ENCODE peak calls at places on chromosomes 3 and 15, in nine cellular contexts. O is HCT116; J is cardiac fibroblast; Q is thyroid gland; C is left ventricle myocardium inferior; B is effector memory CD4-positive, alpha-beta T cell; W is foreskin fibroblast; Z is CD8-positive, alpha-beta memory T cell; E is astrocyte of the cerebellum. K is an unnamed sample.

GRCh38 chr15:98035577-98036010 is 75.1 kb downstream of the ARRDC4 start:
- DNase-seq in O (no peak), J (no peak), Q (no peak), C (no peak), B (no peak), W (no peak), Z (no peak), E (no peak), K (no peak)

GRCh38 chr3:13080591-13080990 is 7.4 kb upstream of the IQSEC1 start:
- DNase-seq in O (no peak), J (peak; percentile 67), Q (no peak), C (peak; percentile 79), B (no peak), W (no peak), Z (no peak), E (no peak), K (no peak)

GRCh38 chr3:42080452-42080872 is 10.7 kb upstream of the TRAK1 start:
- DNase-seq in O (peak; percentile 64), J (peak; percentile 79), Q (peak; percentile 49), C (no peak), B (peak; percentile 28), W (peak; percentile 65), Z (no peak), E (no peak), K (no peak)

GRCh38 chr3:128274837-128275236 is 121.6 kb downstream of the EEFSEC start:
- DNase-seq in O (no peak), J (peak; percentile 95), Q (no peak), C (no peak), B (no peak), W (peak; percentile 64), Z (no peak), E (peak; percentile 94), K (no peak)

GRCh38 chr15:63050737-63051700 is 8.5 kb downstream of the TPM1 start:
- DNase-seq in O (no peak), J (peak; percentile 76), Q (no peak), C (no peak), B (no peak), W (no peak), Z (no peak), E (no peak), K (no peak)

GRCh38 chr3:37779289-37780152 is 82.2 kb upstream of the CTDSPL start:
- DNase-seq in O (peak; percentile 69), J (peak; percentile 89), Q (peak; percentile 29), C (no peak), B (no peak), W (peak; percentile 65), Z (no peak), E (peak; percentile 79), K (peak; percentile 2)

GRCh38 chr3:27943106-27943505 is 221.0 kb upstream of the EOMES start:
- DNase-seq in O (peak; percentile 29), J (peak; percentile 45), Q (no peak), C (no peak), B (no peak), W (no peak), Z (no peak), E (no peak), K (no peak)

GRCh38 chr3:80445641-80446040 is 677.8 kb upstream of the ROBO1 start:
- DNase-seq in O (no peak), J (no peak), Q (no peak), C (no peak), B (no peak), W (no peak), Z (no peak), E (no peak), K (no peak)

GRCh38 chr15:83061680-83062079 is 5.4 kb downstream of the BTBD1 start:
- DNase-seq in O (no peak), J (no peak), Q (no peak), C (no peak), B (no peak), W (no peak), Z (no peak), E (peak; percentile 48), K (no peak)

GRCh38 chr15:88073386-88073681 is 183.2 kb downstream of the NTRK3 start:
- DNase-seq in O (no peak), J (no peak), Q (no peak), C (no peak), B (no peak), W (no peak), Z (no peak), E (no peak), K (no peak)

GRCh38 chr15:49134683-49135341 is 20.6 kb downstream of the COPS2 start:
- DNase-seq in O (no peak), J (peak; percentile 63), Q (no peak), C (no peak), B (no peak), W (no peak), Z (no peak), E (no peak), K (no peak)
- H3K4me3 ChIP-seq in O (no peak overlapping the region), J (no peak overlapping the region), Q (no peak overlapping the region), C (no peak overlapping the region), B (no peak overlapping the region), W (no peak overlapping the region), Z (no peak overlapping the region), E (no peak overlapping the region), K (no peak overlapping the region)

GRCh38 chr15:67048281-67049279 is 16.8 kb upstream of the SMAD3 start:
- DNase-seq in O (no peak), J (peak; percentile 87), Q (peak; percentile 92), C (peak; percentile 22), B (no peak), W (peak; percentile 94), Z (no peak), E (no peak), K (peak; percentile 67)
- H3K4me3 ChIP-seq in O (no peak overlapping the region), J (no peak overlapping the region), Q (no peak overlapping the region), C (no peak overlapping the region), B (no peak overlapping the region), W (no peak overlapping the region), Z (no peak overlapping the region), E (no peak overlapping the region), K (no peak overlapping the region)

GRCh38 chr3:50157821-50158556 is 2.9 kb downstream of the SEMA3F start:
- DNase-seq in O (no peak), J (peak; percentile 24), Q (peak; percentile 61), C (no peak), B (no peak), W (no peak), Z (no peak), E (no peak), K (no peak)
- H3K4me3 ChIP-seq in O (no peak overlapping the region), J (no peak overlapping the region), Q (peak overlapping the region; percentile 39), C (peak overlapping the region; percentile 74), B (no peak overlapping the region), W (no peak overlapping the region), Z (no peak overlapping the region), E (no peak overlapping the region), K (peak overlapping the region; percentile 74)

DNA sequence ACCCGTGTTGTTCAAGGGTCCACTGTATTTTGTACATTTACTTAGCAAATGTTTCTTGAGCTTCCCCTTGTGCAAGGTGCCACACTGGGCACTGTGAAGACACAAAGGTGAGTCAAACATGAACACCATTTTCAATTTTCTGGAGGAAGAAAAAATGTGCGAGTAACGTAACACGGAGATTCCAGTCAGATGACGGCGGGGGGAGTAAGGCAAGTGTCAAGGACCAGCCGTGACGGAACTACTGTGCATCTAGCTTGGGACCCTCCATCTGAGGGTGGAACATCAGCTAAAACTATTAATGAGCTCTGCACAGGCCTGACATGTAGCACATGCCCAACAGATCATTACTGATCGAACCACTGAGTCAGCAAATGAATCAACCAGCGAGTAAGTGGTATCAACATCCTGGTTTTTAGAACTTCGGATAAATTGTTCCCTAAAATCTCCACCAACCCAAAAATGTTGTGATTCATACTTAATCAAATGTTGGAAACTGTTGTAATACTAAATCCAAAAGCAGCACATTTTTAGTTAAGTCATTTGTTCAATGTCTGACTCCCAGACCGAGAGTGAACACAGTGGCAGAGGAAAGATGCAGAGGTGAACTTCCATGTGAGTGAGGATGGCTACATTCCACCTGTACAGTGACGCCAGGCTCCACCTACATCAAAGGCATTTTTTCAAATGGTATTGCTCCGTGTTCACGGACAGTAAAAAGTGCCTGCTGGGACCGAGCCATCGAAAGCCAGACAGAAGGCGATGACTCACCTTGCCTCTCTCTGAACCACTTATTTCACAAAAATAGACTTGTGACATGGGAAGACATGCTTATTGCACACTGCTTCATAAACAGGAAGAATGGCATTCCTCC is 172.2 kb downstream of the ATP10A start:
- DNase-seq in O (no peak), J (peak; percentile 83), Q (no peak), C (no peak), B (no peak), W (no peak), Z (no peak), E (peak; percentile 58), K (no peak)
- H3K4me3 ChIP-seq in O (no peak overlapping the region), J (no peak overlapping the region), Q (no peak overlapping the region), C (no peak overlapping the region), B (no peak overlapping the region), W (no peak overlapping the region), Z (no peak overlapping the region), E (no peak overlapping the region), K (no peak overlapping the region)

GRCh38 chr3:167883452-167883851 is 147.9 kb downstream of the SERPINI1 start:
- DNase-seq in O (no peak), J (no peak), Q (no peak), C (no peak), B (no peak), W (no peak), Z (no peak), E (no peak), K (no peak)
- H3K4me3 ChIP-seq in O (no peak overlapping the region), J (no peak overlapping the region), Q (no peak overlapping the region), C (no peak overlapping the region), B (no peak overlapping the region), W (no peak overlapping the region), Z (no peak overlapping the region), E (no peak overlapping the region), K (no peak overlapping the region)

DNA sequence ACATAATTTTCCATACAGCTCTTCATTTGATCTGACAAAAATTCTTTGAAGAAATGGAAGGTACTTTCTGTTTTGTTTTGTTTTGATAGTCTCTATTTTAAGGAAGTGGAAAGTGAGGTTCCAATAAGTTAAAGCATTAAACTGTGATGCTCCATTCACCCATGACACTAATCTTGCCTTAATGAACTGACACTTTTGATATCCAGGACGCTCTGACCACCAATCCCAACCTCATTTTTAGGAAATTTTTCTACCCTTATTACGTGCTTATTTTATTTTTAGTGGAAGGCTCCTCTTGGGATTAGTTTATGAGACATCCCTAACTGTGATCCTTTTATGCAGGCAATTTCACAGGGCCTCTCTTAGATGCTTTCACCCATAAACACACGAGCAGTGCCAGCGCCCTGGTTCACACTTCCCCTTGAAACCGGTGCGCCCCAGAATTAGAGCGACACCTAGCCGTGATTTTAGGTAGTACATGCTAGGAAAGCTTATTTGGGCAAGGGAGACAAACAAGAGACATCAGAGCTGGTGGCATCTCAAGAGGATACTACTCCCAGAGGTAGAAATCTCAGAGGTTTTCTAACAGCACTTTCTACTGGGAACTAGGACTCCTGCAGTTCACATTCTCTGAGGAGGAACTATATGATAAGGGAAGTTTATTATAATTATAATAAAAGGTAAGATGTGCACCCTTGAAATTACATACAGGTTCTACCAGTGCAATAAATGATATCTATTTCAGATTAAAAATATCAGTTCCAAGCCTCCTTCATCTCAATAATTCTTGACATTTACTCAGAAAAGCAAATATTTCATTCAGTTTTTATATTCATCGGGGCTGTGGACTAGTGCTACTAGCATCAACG is 173.9 kb downstream of the SLC9A9 start:
- DNase-seq in O (peak; percentile 65), J (peak; percentile 89), Q (peak; percentile 75), C (peak; percentile 44), B (peak; percentile 8), W (peak; percentile 61), Z (peak; percentile 57), E (peak; percentile 65), K (peak; percentile 76)
- H3K4me3 ChIP-seq in O (no peak overlapping the region), J (no peak overlapping the region), Q (no peak overlapping the region), C (no peak overlapping the region), B (no peak overlapping the region), W (no peak overlapping the region), Z (no peak overlapping the region), E (no peak overlapping the region), K (no peak overlapping the region)